ENCODE peak calls at places on chromosomes 13 and 19, in four cellular contexts. R, P, N and W are unnamed samples.

GRCh38 chr19:35644987-35645679 is 3.0 kb upstream of the COX6B1 start:
- DNase-seq in R (peak), P (peak), N (peak), W (peak)

GRCh38 chr19:6260912-6261636 is 18.7 kb downstream of the MLLT1 start:
- DNase-seq in R (peak), P (peak), N (peak), W (peak)

GRCh38 chr13:85521586-85521985 is 277.6 kb downstream of the SLITRK6 start:
- DNase-seq in R (no peak), P (no peak), N (no peak), W (no peak)

GRCh38 chr13:98975822-98976261 is 2.0 kb downstream of the DOCK9 start:
- DNase-seq in R (no peak), P (peak), N (no peak), W (no peak)

GRCh38 chr19:17716309-17716929 is 2.9 kb upstream of the MAP1S start:
- DNase-seq in R (peak), P (no peak), N (no peak), W (no peak)

GRCh38 chr13:28475916-28476725 is 18.8 kb downstream of the FLT1 start:
- DNase-seq in R (no peak), P (peak), N (no peak), W (peak)

GRCh38 chr19:14155371-14155770 is 19.0 kb upstream of the ASF1B start:
- DNase-seq in R (no peak), P (no peak), N (no peak), W (no peak)

GRCh38 chr19:16661480-16662034 is 618 bp downstream of the TMEM38A start:
- DNase-seq in R (no peak), P (peak), N (no peak), W (no peak)

GRCh38 chr19:55546822-55547614 is 1.7 kb upstream of the SBK3 start:
- DNase-seq in R (peak), P (peak), N (no peak), W (no peak)

GRCh38 chr13:41548870-41549269 is 91.5 kb downstream of the RGCC start:
- DNase-seq in R (no peak), P (no peak), N (no peak), W (no peak)

GRCh38 chr13:20969182-20969581 is 66.6 kb upstream of the XPO4 start:
- DNase-seq in R (no peak), P (no peak), N (no peak), W (peak)
- TF ChIP-seq MAFK in R (no peak), P (no peak), N (no peak), W (no peak)

DNA sequence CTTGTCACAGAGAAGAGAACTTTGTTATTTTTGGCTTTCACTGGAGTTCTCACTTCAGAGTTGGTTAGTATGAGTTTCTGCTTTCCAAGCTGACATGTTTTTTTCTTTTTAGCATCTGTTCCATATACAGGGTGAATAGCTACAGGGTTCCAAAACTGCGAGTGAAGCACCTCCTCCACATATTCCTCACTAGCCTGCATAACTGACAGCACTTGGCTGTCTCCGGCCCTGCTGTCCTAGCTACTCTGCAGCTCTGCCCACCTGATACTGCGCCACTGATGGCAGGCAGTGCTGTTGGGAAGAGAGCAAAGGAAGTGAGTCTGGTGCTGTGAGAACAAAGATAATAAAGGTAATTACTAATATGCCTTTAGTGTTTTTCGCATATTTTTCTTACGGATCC is 6.8 kb downstream of the ATP8A2 start:
- DNase-seq in R (no peak), P (peak), N (no peak), W (no peak)
- TF ChIP-seq PHF8 in R (no peak), P (no peak), N (no peak), W (no peak)

DNA sequence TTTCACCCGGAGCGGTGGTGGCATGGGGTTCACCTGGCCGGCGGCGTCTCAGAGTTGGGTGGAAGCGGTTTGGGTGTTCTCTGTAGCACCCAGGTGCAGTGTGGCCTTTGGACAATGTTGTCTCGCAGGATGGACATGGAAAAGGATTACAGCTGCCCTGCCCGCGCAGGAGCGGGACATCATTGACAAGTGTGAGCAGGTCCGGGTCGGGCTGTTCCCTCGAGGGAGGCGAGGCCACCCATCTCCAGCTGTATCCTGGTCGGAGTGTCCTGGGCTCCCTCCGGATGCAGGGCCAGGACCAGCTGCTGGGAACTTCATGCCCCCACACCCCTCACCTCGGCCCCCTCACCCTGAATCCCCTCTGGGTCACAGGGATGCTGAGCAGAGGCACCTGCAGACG is 7.8 kb upstream of the ZNF14 start:
- DNase-seq in R (no peak), P (no peak), N (no peak), W (no peak)
- TF ChIP-seq RNF2 in R (no peak), P (no peak), N (no peak), W (no peak)

GRCh38 chr19:38196245-38196837 is 27.7 kb downstream of the DPF1 start:
- DNase-seq in R (no peak), P (no peak), N (no peak), W (no peak)
- TF ChIP-seq MAFK in R (no peak), P (no peak), N (no peak), W (no peak)